ENCODE peak calls at places on chromosomes 4 and X, in seven cellular contexts. X is CD4-positive, alpha-beta T cell; D is CD8-positive, alpha-beta memory T cell; J is effector memory CD4-positive, alpha-beta T cell; A is lower lobe of right lung; I is upper lobe of left lung; M is IMR-90. S is an unnamed sample.

GRCh38 chrX:20347486-20347885 is 80.8 kb upstream of the RPS6KA3 start:
- DNase-seq in D (no peak), M (peak), I (no peak), J (no peak), A (no peak), X (no peak), S (no peak)

GRCh38 chrX:75746891-75747639 is 38.0 kb downstream of the MAGEE2 start:
- DNase-seq in J (no peak), D (peak), M (no peak), A (peak), X (peak), I (peak), S (no peak)

GRCh38 chrX:68175569-68175968 is 257.7 kb downstream of the OPHN1 start:
- DNase-seq in I (no peak), X (no peak), M (peak), J (no peak), D (no peak), A (no peak), S (no peak)

GRCh38 chrX:40864972-40865371 is 129.6 kb upstream of the MED14 start:
- DNase-seq in D (no peak), X (no peak), J (no peak), M (peak), A (no peak), I (no peak), S (no peak)

GRCh38 chr4:184899261-184900134 is 73.7 kb upstream of the ACSL1 start:
- DNase-seq in J (no peak), D (no peak), I (peak), A (peak), M (peak), X (no peak), S (no peak)

GRCh38 chr4:56130609-56131150 is 181.9 kb downstream of the CEP135 start:
- DNase-seq in D (no peak), M (no peak), A (no peak), J (no peak), X (no peak), I (no peak), S (no peak)

GRCh38 chrX:108731144-108731543 is 5.2 kb downstream of the IRS4 start:
- DNase-seq in M (no peak), X (no peak), J (no peak), A (no peak), D (no peak), I (no peak), S (no peak)

GRCh38 chrX:141969706-141970105 is 66.0 kb downstream of the MAGEC1 start:
- DNase-seq in J (no peak), M (no peak), A (no peak), X (no peak), I (no peak), D (no peak), S (no peak)

GRCh38 chr4:151806511-151806927 is 45.7 kb upstream of the GATB start:
- DNase-seq in M (peak), A (no peak), I (no peak), D (no peak), J (no peak), X (no peak), S (no peak)

GRCh38 chrX:39877919-39878318 is 219.8 kb downstream of the BCOR start:
- DNase-seq in D (no peak), I (no peak), M (no peak), A (no peak), X (no peak), J (no peak), S (no peak)

GRCh38 chrX:123408856-123409737 is 225.0 kb downstream of the GRIA3 start:
- DNase-seq in J (no peak), I (no peak), M (no peak), X (no peak), A (no peak), D (no peak), S (no peak)

GRCh38 chr4:7904942-7905341 is 34.7 kb downstream of the AFAP1 start:
- DNase-seq in A (no peak), J (no peak), D (no peak), M (peak), X (no peak), I (no peak), S (no peak)

GRCh38 chr4:40243390-40243948 is 46.6 kb downstream of the RHOH start:
- DNase-seq in M (no peak), D (no peak), A (no peak), X (no peak), J (no peak), I (peak), S (no peak)

GRCh38 chr4:140153744-140154571 is at the start of gene MAML3:
- DNase-seq in J (peak), X (peak), D (peak), I (peak), M (peak), A (peak), S (peak)
- H3K27ac ChIP-seq in J (peak), X (peak), D (no peak), I (peak), M (peak), A (peak), S (peak)

DNA sequence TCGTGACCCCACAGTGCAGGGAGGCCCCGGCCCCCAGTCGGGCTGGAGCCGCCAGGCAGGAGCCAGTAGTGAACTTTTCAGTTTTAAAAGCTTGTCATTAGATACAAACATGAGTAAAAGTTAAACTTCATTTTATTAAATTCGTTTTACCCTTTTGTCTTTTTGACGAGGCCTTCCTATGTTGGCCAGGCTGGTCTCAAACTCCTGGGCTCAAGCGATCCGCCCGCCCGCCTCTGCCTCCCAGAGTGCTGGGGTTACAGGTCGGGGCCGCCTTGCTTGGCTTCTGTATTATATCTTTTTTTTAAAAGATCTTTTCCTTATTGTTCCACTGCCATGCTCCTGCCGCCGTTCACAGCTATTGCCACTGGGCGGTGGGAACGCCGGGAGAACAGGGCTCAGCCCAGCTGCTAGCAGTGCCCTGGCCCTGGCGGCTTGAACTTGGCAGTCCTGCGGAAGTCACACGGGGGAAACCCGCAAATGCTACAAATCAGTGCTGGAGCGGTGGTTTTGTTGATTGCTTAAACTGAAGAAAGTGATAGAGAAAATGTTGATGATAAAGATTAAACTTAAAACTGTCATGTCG is 968 bp upstream of the NELFA start:
- DNase-seq in X (peak), M (peak), A (peak), D (peak), I (peak), J (peak), S (no peak)
- H3K27ac ChIP-seq in X (peak), M (peak), A (peak), D (peak), I (peak), J (peak), S (peak)

GRCh38 chr4:6283282-6283681 is 13.6 kb downstream of the WFS1 start:
- DNase-seq in D (no peak), M (no peak), X (no peak), J (no peak), I (no peak), A (no peak), S (no peak)
- H3K27ac ChIP-seq in D (no peak), M (no peak), X (no peak), J (no peak), I (peak), A (no peak), S (peak)

DNA sequence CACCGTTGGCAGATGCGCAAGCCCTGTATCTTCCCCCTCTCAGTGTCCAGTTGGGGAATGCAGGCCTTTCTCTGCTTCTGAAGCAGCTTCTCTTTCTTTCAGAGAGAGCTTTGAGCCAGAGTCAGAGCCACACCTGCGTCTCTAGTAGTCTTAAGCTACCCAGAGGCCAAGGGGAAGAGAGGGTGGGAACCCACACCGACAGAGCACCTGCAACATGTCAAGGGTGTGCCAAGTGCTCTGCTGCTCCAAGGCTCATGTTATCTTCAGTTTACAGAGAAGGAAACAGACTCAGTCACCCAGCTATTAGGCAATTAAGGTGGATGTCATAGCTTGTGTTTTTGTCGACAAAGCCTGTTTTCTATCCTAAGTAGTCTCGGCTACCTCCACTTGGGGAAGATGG is 22.7 kb upstream of the RNF212 start:
- DNase-seq in I (no peak), D (no peak), J (no peak), A (peak), M (no peak), X (no peak), S (no peak)
- H3K27ac ChIP-seq in I (no peak), D (no peak), J (no peak), A (no peak), M (no peak), X (no peak), S (no peak)

GRCh38 chr4:168795346-168795745 is 214.7 kb downstream of the CBR4 start:
- DNase-seq in A (no peak), X (no peak), I (no peak), D (no peak), M (no peak), J (no peak), S (no peak)
- H3K27ac ChIP-seq in A (no peak), X (no peak), I (no peak), D (no peak), M (no peak), J (no peak), S (no peak)

DNA sequence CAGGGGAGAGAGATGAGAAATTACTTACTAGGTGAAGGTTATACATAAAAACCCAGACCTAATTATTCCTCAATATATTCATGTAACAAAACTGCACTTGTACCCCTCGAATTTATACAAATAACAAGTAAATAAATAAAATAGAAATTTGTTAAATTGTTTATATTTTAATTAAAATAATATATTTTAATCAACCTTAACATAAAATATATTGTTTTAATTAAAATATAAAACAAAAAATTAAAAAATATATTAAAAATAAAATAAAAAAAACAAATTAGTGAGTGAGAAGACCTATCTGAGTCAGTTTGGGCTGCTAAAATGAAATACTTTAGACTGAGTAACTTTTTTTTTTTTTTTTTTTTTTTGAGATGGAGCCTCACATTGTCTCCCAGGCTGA is 87.4 kb upstream of the PCDH7 start:
- DNase-seq in M (no peak), I (no peak), J (no peak), X (no peak), A (no peak), D (no peak), S (no peak)
- H3K27ac ChIP-seq in M (no peak), I (no peak), J (no peak), X (no peak), A (no peak), D (no peak), S (no peak)

GRCh38 chrX:13091111-13091765 is 46.8 kb upstream of the FAM9C start:
- DNase-seq in D (no peak), M (no peak), I (no peak), X (no peak), J (no peak), A (no peak), S (no peak)
- H3K27ac ChIP-seq in D (no peak), M (peak), I (peak), X (peak), J (peak), A (peak), S (peak)

GRCh38 chr4:87502580-87503238 is 26.5 kb downstream of the SPARCL1 start:
- DNase-seq in D (no peak), J (no peak), M (peak), I (no peak), A (no peak), X (no peak), S (no peak)
- H3K27ac ChIP-seq in D (no peak), J (no peak), M (no peak), I (peak), A (no peak), X (no peak), S (peak)

GRCh38 chrX:47250017-47250347 is 17.2 kb downstream of the USP11 start:
- DNase-seq in X (no peak), M (no peak), J (no peak), I (no peak), D (no peak), A (no peak), S (no peak)
- H3K27ac ChIP-seq in X (no peak), M (no peak), J (no peak), I (no peak), D (no peak), A (no peak), S (no peak)

GRCh38 chrX:31236231-31236630 is 164.4 kb upstream of the FTHL17 start:
- DNase-seq in D (no peak), J (no peak), M (no peak), X (no peak), I (no peak), A (no peak), S (no peak)

GRCh38 chrX:31243804-31244203 is 172.0 kb upstream of the FTHL17 start:
- DNase-seq in I (no peak), M (no peak), J (no peak), A (no peak), D (no peak), X (no peak), S (no peak)

GRCh38 chrX:31237189-31237588 is 165.3 kb upstream of the FTHL17 start:
- DNase-seq in I (no peak), J (no peak), A (no peak), M (peak), D (no peak), X (no peak), S (no peak)

GRCh38 chrX:31245714-31246113 is 173.9 kb upstream of the FTHL17 start:
- DNase-seq in I (no peak), X (no peak), J (no peak), A (no peak), D (no peak), M (no peak), S (no peak)

DNA sequence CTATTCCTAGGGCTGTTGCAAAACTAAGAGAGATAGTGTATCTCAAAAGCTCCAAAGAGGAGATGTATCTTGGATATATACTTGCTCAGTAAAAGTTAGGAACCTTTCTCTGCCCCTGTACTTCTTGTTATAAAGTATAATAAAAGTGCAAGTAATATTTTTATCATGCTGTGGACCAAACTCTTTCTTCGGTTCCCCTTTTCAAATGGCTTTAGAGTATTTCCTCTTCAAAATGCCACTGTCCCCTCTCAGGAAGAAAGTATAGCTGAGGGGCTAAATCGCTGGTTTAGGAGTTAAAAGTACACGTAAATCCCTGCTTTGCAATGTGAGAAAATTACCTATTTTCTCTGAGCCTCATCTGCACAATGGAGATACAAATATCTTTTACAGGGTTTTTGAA is 169.1 kb upstream of the FTHL17 start:
- DNase-seq in M (no peak), J (no peak), D (no peak), X (no peak), A (no peak), I (no peak), S (no peak)
- H3K27ac ChIP-seq in M (no peak), J (no peak), D (no peak), X (no peak), A (no peak), I (no peak), S (no peak)